ENCODE peak calls at places on chromosomes 11 and 22, in nine cellular contexts. T is uterus, R is pancreas, S is HCT116, A is fibroblast of villous mesenchyme, X is AG09309, N is epithelial cell of esophagus, L is AG10803, C is cardiac muscle cell. O is an unnamed sample.
A peak's percentile ranks its signal among the peaks of the same experiment; 100 is the strongest.

GRCh38 chr22:28899199-28899853 is 16.0 kb downstream of the ZNRF3 start:
- DNase-seq in T (no peak), R (no peak), S (no peak), A (no peak), X (no peak), N (peak; percentile 72), L (peak; percentile 54), C (no peak), O (peak; percentile 82)

GRCh38 chr11:103851166-103851651 is 185.2 kb upstream of the DDI1 start:
- DNase-seq in T (no peak), R (no peak), S (no peak), A (peak; percentile 29), X (no peak), N (peak; percentile 39), L (peak; percentile 70), C (no peak), O (peak; percentile 24)

GRCh38 chr11:122871302-122871701 is 11.3 kb upstream of the JHY start:
- DNase-seq in T (no peak), R (no peak), S (no peak), A (no peak), X (no peak), N (no peak), L (no peak), C (no peak), O (no peak)

GRCh38 chr11:84290647-84291046 is 1004.5 kb upstream of the CCDC90B start:
- DNase-seq in T (no peak), R (no peak), S (no peak), A (no peak), X (no peak), N (no peak), L (peak; percentile 17), C (no peak), O (peak; percentile 37)

GRCh38 chr22:36277482-36278291 is 24.8 kb downstream of the APOL1 start:
- DNase-seq in T (peak; percentile 67), R (no peak), S (peak; percentile 40), A (peak; percentile 65), X (no peak), N (peak; percentile 73), L (peak; percentile 62), C (peak; percentile 66), O (peak; percentile 61)

GRCh38 chr11:31417357-31417756 is 47.7 kb downstream of the DNAJC24 start:
- DNase-seq in T (no peak), R (no peak), S (no peak), A (no peak), X (no peak), N (no peak), L (no peak), C (no peak), O (no peak)

GRCh38 chr22:39090426-39091064 is 6.5 kb upstream of the APOBEC3H start:
- DNase-seq in T (no peak), R (no peak), S (no peak), A (no peak), X (no peak), N (peak; percentile 94), L (no peak), C (no peak), O (peak; percentile 91)

GRCh38 chr11:118660646-118661424 is 18.6 kb downstream of the TREH start:
- DNase-seq in T (no peak), R (peak; percentile 54), S (no peak), A (no peak), X (no peak), N (no peak), L (no peak), C (no peak), O (no peak)

GRCh38 chr22:30802202-30803166 is 107.8 kb downstream of the OSBP2 start:
- DNase-seq in T (peak; percentile 79), R (peak; percentile 97), S (peak; percentile 61), A (peak; percentile 90), X (peak; percentile 56), N (peak; percentile 94), L (peak; percentile 91), C (peak; percentile 95), O (peak; percentile 77)

GRCh38 chr22:25853902-25854301 is 111.9 kb downstream of the MYO18B start:
- DNase-seq in T (no peak), R (no peak), S (peak; percentile 6), A (no peak), X (no peak), N (no peak), L (no peak), C (no peak), O (no peak)

GRCh38 chr11:79333381-79333780 is 107.4 kb downstream of the TENM4 start:
- DNase-seq in T (no peak), R (no peak), S (no peak), A (no peak), X (no peak), N (no peak), L (no peak), C (no peak), O (no peak)

GRCh38 chr11:122002926-122003325 is 113.1 kb downstream of the BLID start:
- DNase-seq in T (no peak), R (no peak), S (no peak), A (no peak), X (no peak), N (no peak), L (no peak), C (no peak), O (no peak)

GRCh38 chr11:69130586-69131566 is 24.9 kb upstream of the SMIM38 start:
- DNase-seq in T (no peak), R (no peak), S (no peak), A (no peak), X (no peak), N (no peak), L (no peak), C (no peak), O (no peak)

GRCh38 chr22:22047266-22047665 is 64.7 kb upstream of the TOP3B start:
- DNase-seq in T (no peak), R (no peak), S (no peak), A (no peak), X (no peak), N (no peak), L (no peak), C (no peak), O (no peak)

GRCh38 chr22:32200752-32201151 is 4.1 kb downstream of the RFPL2 start:
- DNase-seq in T (no peak), R (no peak), S (no peak), A (no peak), X (no peak), N (no peak), L (no peak), C (no peak), O (no peak)

GRCh38 chr11:5605849-5606248 is 9.4 kb downstream of the TRIM6 start:
- DNase-seq in T (no peak), R (no peak), S (no peak), A (peak; percentile 56), X (peak; percentile 73), N (peak; percentile 94), L (peak; percentile 87), C (no peak), O (peak; percentile 85)

GRCh38 chr11:19676508-19677379 is 35.9 kb upstream of the NAV2 start:
- DNase-seq in T (no peak), R (no peak), S (no peak), A (no peak), X (no peak), N (no peak), L (no peak), C (no peak), O (no peak)

GRCh38 chr11:8360086-8360828 is 96.6 kb upstream of the LMO1 start:
- DNase-seq in T (no peak), R (peak; percentile 62), S (no peak), A (no peak), X (no peak), N (no peak), L (no peak), C (no peak), O (no peak)

GRCh38 chr11:128714121-128714520 is 20.2 kb downstream of the FLI1 start:
- DNase-seq in T (no peak), R (no peak), S (no peak), A (no peak), X (no peak), N (no peak), L (no peak), C (no peak), O (no peak)

GRCh38 chr11:128716231-128716630 is 22.4 kb downstream of the FLI1 start:
- DNase-seq in T (no peak), R (no peak), S (no peak), A (peak; percentile 38), X (no peak), N (no peak), L (no peak), C (no peak), O (no peak)

GRCh38 chr11:128715691-128716153 is 21.9 kb downstream of the FLI1 start:
- DNase-seq in T (no peak), R (no peak), S (no peak), A (peak; percentile 48), X (no peak), N (no peak), L (peak; percentile 66), C (no peak), O (no peak)

GRCh38 chr11:128713595-128713994 is 19.7 kb downstream of the FLI1 start:
- DNase-seq in T (no peak), R (no peak), S (no peak), A (no peak), X (no peak), N (peak; percentile 42), L (no peak), C (no peak), O (peak; percentile 36)

DNA sequence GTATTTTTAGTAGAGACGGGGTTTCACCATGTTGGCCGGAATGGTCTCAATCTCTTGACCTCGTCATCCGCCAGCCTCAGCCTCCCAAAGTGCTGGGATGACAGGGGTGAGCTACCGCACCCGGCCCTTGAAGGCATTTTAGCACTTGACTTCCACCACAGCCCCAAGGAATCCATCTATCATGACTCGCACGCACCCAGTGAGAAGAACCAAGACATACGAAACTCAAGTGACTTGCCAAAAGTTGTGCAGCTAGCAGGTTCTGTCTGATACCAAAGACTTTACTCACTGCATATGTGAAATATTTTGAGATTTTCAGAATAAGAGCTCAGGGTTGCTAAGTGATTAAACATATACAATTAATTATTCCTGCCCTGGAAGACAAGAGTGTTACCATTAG is 21.0 kb downstream of the FLI1 start:
- DNase-seq in T (no peak), R (no peak), S (no peak), A (peak; percentile 73), X (peak; percentile 88), N (peak; percentile 82), L (peak; percentile 99), C (no peak), O (peak; percentile 70)
- H3K4me3 ChIP-seq in T (no peak overlapping the region), R (no peak overlapping the region), S (no peak overlapping the region), A (no peak overlapping the region), X (no peak overlapping the region), N (no peak overlapping the region), L (no peak overlapping the region), C (no peak overlapping the region), O (no peak overlapping the region)

GRCh38 chr11:1912314-1912878 is 7.1 kb upstream of the TNNT3 start:
- DNase-seq in T (no peak), R (no peak), S (no peak), A (peak; percentile 12), X (no peak), N (no peak), L (no peak), C (no peak), O (no peak)
- TF ChIP-seq CTCF in T (no peak), R (no peak), S (no peak), A (no peak), X (no peak), N (no peak), L (no peak), C (no peak), O (no peak)

GRCh38 chr11:17722000-17722643 is 2.8 kb downstream of the MYOD1 start:
- DNase-seq in T (no peak), R (no peak), S (peak; percentile 41), A (no peak), X (no peak), N (peak; percentile 37), L (no peak), C (no peak), O (peak; percentile 17)
- H3K4me3 ChIP-seq in T (no peak overlapping the region), R (no peak overlapping the region), S (no peak overlapping the region), A (no peak overlapping the region), X (no peak overlapping the region), N (no peak overlapping the region), L (no peak overlapping the region), C (no peak overlapping the region), O (no peak overlapping the region)

GRCh38 chr11:115808351-115808940 is 304.2 kb upstream of the CADM1 start:
- DNase-seq in T (no peak), R (no peak), S (no peak), A (no peak), X (no peak), N (no peak), L (no peak), C (no peak), O (no peak)
- TF ChIP-seq CTCF in T (no peak), R (no peak), S (no peak), A (no peak), X (no peak), N (no peak), L (no peak), C (no peak), O (no peak)